ENCODE peak calls at places on chromosome 1, in four cellular contexts. One of them, this sample, is unnamed.
A peak's percentile ranks its signal among the peaks of the same experiment; 100 is the strongest.

GRCh38 chr1:208606976-208607375 is 362.8 kb upstream of the PLXNA2 start:
- DNase-seq in CD8-positive, alpha-beta T cell: no peak
- DNase-seq in stomach: no peak
- DNase-seq in dorsolateral prefrontal cortex: no peak
- DNase-seq in this sample: no peak

GRCh38 chr1:215635827-215636226 is 68.7 kb downstream of the KCTD3 start:
- DNase-seq in CD8-positive, alpha-beta T cell: no peak
- DNase-seq in stomach: no peak
- DNase-seq in dorsolateral prefrontal cortex: no peak
- DNase-seq in this sample: no peak

GRCh38 chr1:153308540-153308939 is 4.2 kb downstream of the PGLYRP3 start:
- DNase-seq in CD8-positive, alpha-beta T cell: no peak
- DNase-seq in stomach: no peak
- DNase-seq in dorsolateral prefrontal cortex: no peak
- DNase-seq in this sample: no peak

GRCh38 chr1:218473527-218473926 is 128.4 kb downstream of the TGFB2 start:
- DNase-seq in CD8-positive, alpha-beta T cell: no peak
- DNase-seq in stomach: no peak
- DNase-seq in dorsolateral prefrontal cortex: no peak
- DNase-seq in this sample: no peak

GRCh38 chr1:183416850-183417690 is 1.1 kb downstream of the NMNAT2 start:
- DNase-seq in CD8-positive, alpha-beta T cell: peak; percentile 18
- DNase-seq in stomach: peak; percentile 43
- DNase-seq in dorsolateral prefrontal cortex: peak; percentile 50
- DNase-seq in this sample: no peak

GRCh38 chr1:162856260-162856659 is 4.7 kb downstream of the CCDC190 start:
- DNase-seq in CD8-positive, alpha-beta T cell: no peak
- DNase-seq in stomach: no peak
- DNase-seq in dorsolateral prefrontal cortex: no peak
- DNase-seq in this sample: no peak

GRCh38 chr1:39501666-39502065 is 10.2 kb downstream of the BMP8A start:
- DNase-seq in CD8-positive, alpha-beta T cell: no peak
- DNase-seq in stomach: no peak
- DNase-seq in dorsolateral prefrontal cortex: no peak
- DNase-seq in this sample: no peak

GRCh38 chr1:89261926-89262540 is 10.6 kb downstream of the GBP5 start:
- DNase-seq in CD8-positive, alpha-beta T cell: no peak
- DNase-seq in stomach: no peak
- DNase-seq in dorsolateral prefrontal cortex: no peak
- DNase-seq in this sample: no peak

GRCh38 chr1:85708826-85709222 is 591 bp upstream of the ZNHIT6 start:
- DNase-seq in CD8-positive, alpha-beta T cell: no peak
- DNase-seq in stomach: no peak
- DNase-seq in dorsolateral prefrontal cortex: no peak
- DNase-seq in this sample: no peak

GRCh38 chr1:28518000-28518744 is 12.3 kb downstream of the RCC1 start:
- DNase-seq in CD8-positive, alpha-beta T cell: peak; percentile 88
- DNase-seq in stomach: peak; percentile 92
- DNase-seq in dorsolateral prefrontal cortex: peak; percentile 84
- DNase-seq in this sample: peak; percentile 90

GRCh38 chr1:183911285-183911684 is 106.4 kb downstream of the RGL1 start:
- DNase-seq in CD8-positive, alpha-beta T cell: no peak
- DNase-seq in stomach: no peak
- DNase-seq in dorsolateral prefrontal cortex: no peak
- DNase-seq in this sample: no peak

GRCh38 chr1:244284641-244285156 is 167.0 kb downstream of the ADSS2 start:
- DNase-seq in CD8-positive, alpha-beta T cell: no peak
- DNase-seq in stomach: no peak
- DNase-seq in dorsolateral prefrontal cortex: no peak
- DNase-seq in this sample: no peak

GRCh38 chr1:9305216-9305615 is 12.5 kb downstream of the SPSB1 start:
- DNase-seq in CD8-positive, alpha-beta T cell: no peak
- DNase-seq in stomach: no peak
- DNase-seq in dorsolateral prefrontal cortex: no peak
- DNase-seq in this sample: no peak

GRCh38 chr1:9302745-9303524 is 10.2 kb downstream of the SPSB1 start:
- DNase-seq in CD8-positive, alpha-beta T cell: no peak
- DNase-seq in stomach: no peak
- DNase-seq in dorsolateral prefrontal cortex: no peak
- DNase-seq in this sample: no peak

GRCh38 chr1:9306006-9306405 is 13.3 kb downstream of the SPSB1 start:
- DNase-seq in CD8-positive, alpha-beta T cell: no peak
- DNase-seq in stomach: no peak
- DNase-seq in dorsolateral prefrontal cortex: no peak
- DNase-seq in this sample: no peak

GRCh38 chr1:9300623-9301022 is 7.9 kb downstream of the SPSB1 start:
- DNase-seq in CD8-positive, alpha-beta T cell: no peak
- DNase-seq in stomach: no peak
- DNase-seq in dorsolateral prefrontal cortex: no peak
- DNase-seq in this sample: no peak

GRCh38 chr1:9303916-9304315 is 11.2 kb downstream of the SPSB1 start:
- DNase-seq in CD8-positive, alpha-beta T cell: no peak
- DNase-seq in stomach: no peak
- DNase-seq in dorsolateral prefrontal cortex: no peak
- DNase-seq in this sample: no peak
- H3K27ac ChIP-seq in CD8-positive, alpha-beta T cell: no peak overlapping the region
- H3K27ac ChIP-seq in stomach: no peak overlapping the region
- H3K27ac ChIP-seq in dorsolateral prefrontal cortex: no peak overlapping the region
- H3K27ac ChIP-seq in this sample: peak overlapping the region; percentile 65

DNA sequence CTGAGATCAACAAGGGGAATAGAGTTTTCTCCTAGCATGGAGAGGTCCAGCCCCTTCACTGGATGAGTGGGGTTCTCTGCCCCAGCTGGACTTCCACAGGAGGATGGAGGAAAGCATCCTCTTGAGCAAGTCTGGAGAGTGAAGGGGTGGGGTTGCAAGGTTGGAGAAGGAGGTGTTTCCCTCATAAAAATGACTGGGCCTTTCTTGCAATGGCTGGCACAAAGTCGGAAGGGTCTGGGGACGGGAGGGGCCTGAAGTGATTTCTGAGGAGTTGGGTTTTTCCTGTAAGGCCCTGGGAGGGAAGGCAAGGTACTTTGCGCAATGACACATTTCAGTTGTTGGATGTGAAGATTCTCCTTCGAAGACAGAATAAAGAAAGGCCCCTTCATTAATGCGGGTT is 901 bp downstream of the SPATA6 start:
- DNase-seq in CD8-positive, alpha-beta T cell: no peak
- DNase-seq in stomach: no peak
- DNase-seq in dorsolateral prefrontal cortex: no peak
- DNase-seq in this sample: peak; percentile 75
- H3K27ac ChIP-seq in CD8-positive, alpha-beta T cell: peak overlapping the region; percentile 57
- H3K27ac ChIP-seq in stomach: peak overlapping the region; percentile 97
- H3K27ac ChIP-seq in dorsolateral prefrontal cortex: peak overlapping the region; percentile 91
- H3K27ac ChIP-seq in this sample: peak overlapping the region; percentile 93

DNA sequence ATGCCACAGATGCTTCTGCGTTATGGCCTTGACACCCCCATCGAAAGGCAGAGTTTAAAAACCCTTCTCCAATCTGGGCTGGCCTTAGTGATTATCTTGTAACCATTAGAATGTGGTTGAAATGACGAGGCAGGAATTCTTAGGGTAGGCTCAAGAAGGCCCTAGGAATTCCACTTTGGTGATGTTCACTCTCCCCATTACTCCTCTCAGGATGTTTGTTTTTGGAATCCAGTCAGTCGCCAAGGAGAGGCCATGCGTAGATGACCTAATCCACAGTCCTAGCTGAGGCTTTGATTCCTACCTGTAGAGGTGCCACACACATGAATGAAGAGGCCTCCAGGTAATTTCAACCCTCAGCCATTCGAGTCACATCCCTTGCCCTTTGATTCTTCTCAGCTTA is 318.2 kb downstream of the NEGR1 start:
- DNase-seq in CD8-positive, alpha-beta T cell: no peak
- DNase-seq in stomach: no peak
- DNase-seq in dorsolateral prefrontal cortex: no peak
- DNase-seq in this sample: no peak
- H3K27ac ChIP-seq in CD8-positive, alpha-beta T cell: no peak overlapping the region
- H3K27ac ChIP-seq in stomach: no peak overlapping the region
- H3K27ac ChIP-seq in dorsolateral prefrontal cortex: no peak overlapping the region
- H3K27ac ChIP-seq in this sample: no peak overlapping the region

GRCh38 chr1:24318988-24319863 is at the start of gene GRHL3:
- DNase-seq in CD8-positive, alpha-beta T cell: no peak
- DNase-seq in stomach: peak; percentile 75
- DNase-seq in dorsolateral prefrontal cortex: no peak
- DNase-seq in this sample: no peak

GRCh38 chr1:24319962-24320361 is 805 bp downstream of the GRHL3 start:
- DNase-seq in CD8-positive, alpha-beta T cell: no peak
- DNase-seq in stomach: no peak
- DNase-seq in dorsolateral prefrontal cortex: no peak
- DNase-seq in this sample: no peak

GRCh38 chr1:24321712-24322635 is 2.8 kb downstream of the GRHL3 start:
- DNase-seq in CD8-positive, alpha-beta T cell: peak; percentile 55
- DNase-seq in stomach: peak; percentile 63
- DNase-seq in dorsolateral prefrontal cortex: no peak
- DNase-seq in this sample: no peak

GRCh38 chr1:24322636-24323177 is 3.5 kb downstream of the GRHL3 start:
- DNase-seq in CD8-positive, alpha-beta T cell: no peak
- DNase-seq in stomach: no peak
- DNase-seq in dorsolateral prefrontal cortex: no peak
- DNase-seq in this sample: no peak

DNA sequence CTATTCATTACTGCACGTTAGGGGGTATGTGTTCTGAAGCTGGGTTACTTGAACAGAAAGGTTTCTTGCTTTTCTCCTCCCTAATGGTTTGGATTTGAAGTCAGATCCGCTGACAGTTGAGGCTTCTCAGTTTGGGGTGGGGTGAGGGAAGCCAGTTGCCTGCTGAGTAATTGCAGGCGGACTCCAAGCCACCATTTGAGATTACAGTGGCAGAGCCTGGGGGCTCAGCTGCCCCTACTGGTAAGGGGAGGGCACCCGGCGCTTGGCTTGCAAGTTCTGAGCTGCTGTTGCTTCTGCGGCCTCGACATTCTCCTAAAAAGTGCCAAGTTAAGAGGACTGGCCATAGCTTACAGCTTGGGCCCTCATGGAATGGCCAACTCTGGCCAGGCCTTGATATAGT is 2.0 kb downstream of the GRHL3 start:
- DNase-seq in CD8-positive, alpha-beta T cell: no peak
- DNase-seq in stomach: no peak
- DNase-seq in dorsolateral prefrontal cortex: no peak
- DNase-seq in this sample: no peak
- H3K27ac ChIP-seq in CD8-positive, alpha-beta T cell: no peak overlapping the region
- H3K27ac ChIP-seq in stomach: no peak overlapping the region
- H3K27ac ChIP-seq in dorsolateral prefrontal cortex: no peak overlapping the region
- H3K27ac ChIP-seq in this sample: no peak overlapping the region

DNA sequence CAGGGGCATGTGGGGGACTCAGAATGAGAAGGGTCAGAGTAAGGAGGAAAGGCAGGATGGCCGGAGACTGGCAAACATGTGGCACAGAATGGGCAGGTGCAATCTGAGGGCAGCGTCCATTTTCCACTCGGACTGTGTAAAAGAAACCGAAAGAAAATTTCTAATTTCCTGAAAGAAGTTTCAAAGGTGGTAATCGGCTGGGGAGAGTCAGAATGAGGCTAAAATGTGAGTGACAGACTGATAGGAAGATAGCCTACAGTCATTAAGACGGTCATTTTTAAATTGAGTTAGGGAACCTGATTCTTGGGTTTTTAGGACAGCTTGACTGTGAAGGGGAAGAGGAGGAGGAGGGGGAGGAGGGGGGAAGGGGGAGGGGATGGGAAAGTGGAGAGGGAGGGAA is 23.6 kb downstream of the COA6 start:
- DNase-seq in CD8-positive, alpha-beta T cell: no peak
- DNase-seq in stomach: no peak
- DNase-seq in dorsolateral prefrontal cortex: no peak
- DNase-seq in this sample: no peak
- H3K27ac ChIP-seq in CD8-positive, alpha-beta T cell: no peak overlapping the region
- H3K27ac ChIP-seq in stomach: no peak overlapping the region
- H3K27ac ChIP-seq in dorsolateral prefrontal cortex: no peak overlapping the region
- H3K27ac ChIP-seq in this sample: no peak overlapping the region

DNA sequence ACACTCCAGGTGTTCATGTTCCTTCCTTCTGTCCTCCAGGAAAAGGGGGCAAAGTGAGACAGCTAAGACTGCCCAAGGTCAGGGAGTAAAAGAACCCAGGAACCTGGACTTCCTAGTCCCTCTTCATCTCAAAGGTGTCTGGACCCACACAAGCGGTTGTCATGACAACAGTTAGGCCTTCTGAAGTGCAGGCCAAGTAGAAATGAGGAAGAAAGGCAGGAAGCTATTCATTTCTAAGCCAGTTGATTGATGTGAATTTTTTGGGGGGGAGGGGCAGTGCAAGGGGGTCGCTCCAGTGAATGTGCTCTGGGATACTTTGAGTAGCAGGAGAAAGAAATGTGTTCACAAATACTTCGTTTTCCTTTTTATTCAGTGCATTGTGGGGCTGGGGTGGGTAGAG is 114.3 kb downstream of the NAV1 start:
- DNase-seq in CD8-positive, alpha-beta T cell: no peak
- DNase-seq in stomach: no peak
- DNase-seq in dorsolateral prefrontal cortex: no peak
- DNase-seq in this sample: no peak
- H3K27ac ChIP-seq in CD8-positive, alpha-beta T cell: no peak overlapping the region
- H3K27ac ChIP-seq in stomach: no peak overlapping the region
- H3K27ac ChIP-seq in dorsolateral prefrontal cortex: no peak overlapping the region
- H3K27ac ChIP-seq in this sample: no peak overlapping the region

DNA sequence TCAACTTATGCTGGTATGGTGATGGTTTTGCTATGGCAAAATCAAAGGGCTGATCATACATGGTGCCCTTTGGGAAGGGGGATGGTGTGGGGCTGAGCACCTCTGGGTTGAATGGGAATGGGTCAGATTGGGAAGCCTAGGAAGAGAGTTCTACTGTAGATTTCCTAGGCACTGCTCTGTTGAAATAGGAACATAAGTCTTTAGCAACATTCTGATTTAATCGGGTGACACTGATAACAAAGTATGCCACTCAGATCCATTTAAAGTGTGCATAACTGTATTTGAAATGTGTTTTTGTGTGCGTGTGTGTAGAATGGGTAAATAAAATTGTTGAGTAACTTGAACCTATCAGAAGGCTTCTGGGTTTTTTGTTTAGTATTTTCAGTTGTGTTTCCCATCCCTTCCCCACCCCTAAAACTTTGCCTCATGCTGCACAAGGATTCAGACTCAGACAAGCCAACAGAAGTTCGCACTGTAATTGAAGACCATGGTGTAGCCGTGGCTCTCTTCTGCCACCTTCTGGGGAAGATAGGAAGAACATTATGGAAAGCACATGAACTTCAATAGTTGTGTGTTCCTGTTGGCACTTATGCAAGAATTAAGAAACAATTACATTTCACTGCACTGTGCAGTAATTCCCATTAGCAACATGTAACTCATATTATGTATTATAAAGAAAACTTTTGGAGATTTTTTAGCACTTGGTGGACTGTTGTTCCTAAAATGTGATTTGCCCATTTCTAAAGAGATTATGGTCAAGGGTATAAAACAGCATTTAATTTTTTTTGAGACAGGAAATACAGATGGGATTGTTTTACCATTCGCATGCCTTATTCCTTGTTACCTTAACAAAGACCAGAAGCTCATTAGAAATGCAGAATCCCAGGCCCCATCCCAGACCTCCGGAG is 10.9 kb upstream of the C4BPB start:
- DNase-seq in CD8-positive, alpha-beta T cell: peak; percentile 58
- DNase-seq in stomach: peak; percentile 74
- DNase-seq in dorsolateral prefrontal cortex: no peak
- DNase-seq in this sample: no peak
- H3K27ac ChIP-seq in CD8-positive, alpha-beta T cell: no peak overlapping the region
- H3K27ac ChIP-seq in stomach: no peak overlapping the region
- H3K27ac ChIP-seq in dorsolateral prefrontal cortex: no peak overlapping the region
- H3K27ac ChIP-seq in this sample: no peak overlapping the region